ENCODE peak calls at places on chromosome 10, in five cellular contexts. B, W, R, Q and G are unnamed samples.

GRCh38 chr10:45446858-45447257 is 72.8 kb downstream of the ALOX5 start:
- DNase-seq in B (no peak), W (no peak), R (no peak), Q (no peak), G (no peak)

GRCh38 chr10:56178210-56178609 is 182.8 kb downstream of the ZWINT start:
- DNase-seq in B (peak; percentile 19), W (no peak), R (peak; percentile 30), Q (no peak), G (no peak)

GRCh38 chr10:106078796-106079576 is 1085.5 kb downstream of the SORCS1 start:
- DNase-seq in B (peak; percentile 18), W (no peak), R (no peak), Q (no peak), G (no peak)

GRCh38 chr10:4136121-4136520 is 351.1 kb upstream of the KLF6 start:
- DNase-seq in B (no peak), W (no peak), R (no peak), Q (no peak), G (no peak)

GRCh38 chr10:64682043-64682442 is 1160.8 kb downstream of the REEP3 start:
- DNase-seq in B (no peak), W (no peak), R (no peak), Q (no peak), G (no peak)

GRCh38 chr10:116752969-116753665 is 10.8 kb upstream of the HSPA12A start:
- DNase-seq in B (no peak), W (no peak), R (no peak), Q (no peak), G (no peak)

GRCh38 chr10:123651421-123652047 is 14.6 kb upstream of the GPR26 start:
- DNase-seq in B (no peak), W (no peak), R (no peak), Q (no peak), G (no peak)

GRCh38 chr10:93629636-93630291 is 17.4 kb downstream of the PDE6C start:
- DNase-seq in B (no peak), W (no peak), R (no peak), Q (no peak), G (no peak)

GRCh38 chr10:124093076-124093773 is at the start of gene CHST15:
- DNase-seq in B (peak; percentile 85), W (peak; percentile 50), R (peak; percentile 75), Q (no peak), G (peak; percentile 55)

GRCh38 chr10:124009616-124010015 is 83.8 kb downstream of the CHST15 start:
- DNase-seq in B (no peak), W (no peak), R (no peak), Q (no peak), G (peak; percentile 45)

GRCh38 chr10:99339077-99339476 is 9.9 kb downstream of the CNNM1 start:
- DNase-seq in B (no peak), W (peak; percentile 39), R (no peak), Q (no peak), G (no peak)

GRCh38 chr10:19347592-19347991 is 299.0 kb downstream of the MALRD1 start:
- DNase-seq in B (peak; percentile 65), W (no peak), R (no peak), Q (no peak), G (no peak)

GRCh38 chr10:23196915-23197314 is 4.8 kb downstream of the PTF1A start:
- DNase-seq in B (no peak), W (no peak), R (no peak), Q (no peak), G (no peak)

GRCh38 chr10:99394256-99394655 is 36.2 kb downstream of the GOT1 start:
- DNase-seq in B (no peak), W (peak; percentile 32), R (no peak), Q (no peak), G (no peak)

GRCh38 chr10:31290386-31290785 is 28.6 kb upstream of the ZEB1 start:
- DNase-seq in B (no peak), W (no peak), R (no peak), Q (no peak), G (no peak)

GRCh38 chr10:70797840-70798239 is 12.7 kb upstream of the TBATA start:
- DNase-seq in B (no peak), W (no peak), R (no peak), Q (no peak), G (no peak)

DNA sequence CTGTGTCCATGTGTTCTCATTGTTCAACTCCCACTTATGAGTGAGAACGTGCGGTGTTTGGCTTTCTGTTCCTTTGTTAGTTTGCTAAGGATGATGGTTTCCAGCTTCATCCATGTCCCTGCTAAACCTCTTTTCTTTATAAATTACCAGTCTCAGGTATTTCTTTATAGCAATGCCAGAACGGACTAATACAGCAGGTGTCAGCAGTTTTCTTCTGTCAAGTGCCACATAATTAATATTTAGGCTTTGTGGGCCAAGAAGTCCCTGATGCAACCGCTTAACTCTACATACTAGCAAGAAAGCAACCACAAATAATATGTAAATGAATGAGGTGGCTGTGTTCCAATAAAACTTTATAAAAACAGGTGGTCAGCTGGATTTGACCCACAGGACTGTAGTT is 26.3 kb upstream of the C1QL3 start:
- DNase-seq in B (no peak), W (no peak), R (no peak), Q (no peak), G (no peak)
- H3K4me3 ChIP-seq in B (no peak overlapping the region), W (no peak overlapping the region), R (no peak overlapping the region), Q (no peak overlapping the region), G (no peak overlapping the region)

DNA sequence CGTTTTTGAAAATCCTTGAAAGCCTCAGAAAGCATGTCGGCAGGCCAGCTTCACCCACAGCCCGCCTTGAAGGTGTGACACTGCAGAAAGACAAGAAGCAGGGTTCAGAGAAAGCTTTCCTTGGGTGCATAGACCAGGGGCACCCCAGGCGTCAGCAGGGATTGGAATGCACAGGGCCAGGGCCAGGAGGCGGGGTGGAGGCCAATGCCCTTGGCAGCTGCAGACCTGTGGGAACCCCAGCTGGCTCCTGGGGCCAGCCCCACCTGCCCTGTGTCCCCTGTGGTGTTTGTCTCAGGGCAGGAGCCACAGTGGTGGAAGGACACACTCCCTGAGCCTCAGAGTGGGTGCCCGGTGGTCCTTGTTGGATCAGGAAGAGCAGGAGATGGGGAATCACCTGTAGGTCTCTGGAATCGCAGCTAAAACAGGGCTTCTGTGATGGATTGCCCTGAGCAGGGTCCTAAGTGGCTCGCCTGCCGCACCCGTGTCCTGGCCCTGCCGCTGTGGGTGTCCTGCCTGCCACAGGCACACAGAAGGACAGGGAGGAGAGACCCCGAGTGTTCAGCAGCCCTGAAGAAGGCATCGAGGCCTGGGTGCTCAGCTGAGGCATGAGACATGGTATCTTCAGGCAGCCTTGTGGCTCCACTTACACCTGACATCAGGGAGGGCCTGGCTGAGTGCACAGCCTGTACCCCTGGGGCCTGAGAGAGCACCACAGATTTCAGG is 32.5 kb downstream of the ANXA8 start:
- DNase-seq in B (no peak), W (no peak), R (peak; percentile 47), Q (no peak), G (no peak)
- H3K4me1 ChIP-seq in B (no peaks in the 10 kb centered on the region), W (no peaks in the 10 kb centered on the region), R (no peaks in the 10 kb centered on the region), Q (peaks cover 19% of the 10 kb centered on the region), G (no peaks in the 10 kb centered on the region)

DNA sequence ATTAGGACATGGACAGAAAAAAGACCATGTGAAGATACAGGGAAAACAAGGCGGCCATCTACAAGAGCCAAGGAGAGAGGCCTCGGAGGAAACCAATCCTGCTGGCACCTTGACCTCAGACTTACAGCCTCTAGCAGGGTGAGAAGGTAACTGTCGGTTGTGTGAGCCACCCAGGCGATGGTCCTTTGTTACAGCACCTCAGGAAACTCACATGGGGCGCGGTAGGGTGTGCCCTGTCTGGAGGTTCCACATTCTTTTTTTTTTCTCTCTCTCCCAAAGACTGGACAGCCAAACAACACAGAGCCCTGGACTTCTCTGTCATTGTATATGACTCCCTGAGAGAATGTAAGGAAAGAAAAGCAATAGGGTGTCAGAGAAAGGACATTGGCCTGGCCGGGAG is 163.2 kb downstream of the KCNMA1 start:
- DNase-seq in B (no peak), W (no peak), R (no peak), Q (no peak), G (no peak)
- H3K4me3 ChIP-seq in B (no peak overlapping the region), W (no peak overlapping the region), R (no peak overlapping the region), Q (no peak overlapping the region), G (no peak overlapping the region)

GRCh38 chr10:29634105-29634504 is 666 bp downstream of the SVIL start:
- DNase-seq in B (no peak), W (no peak), R (no peak), Q (no peak), G (no peak)
- H3K4me1 ChIP-seq in B (peaks cover 34% of the 10 kb centered on the region), W (peaks cover 17% of the 10 kb centered on the region), R (peaks cover 12% of the 10 kb centered on the region), Q (peaks cover 43% of the 10 kb centered on the region), G (no peaks in the 10 kb centered on the region)

DNA sequence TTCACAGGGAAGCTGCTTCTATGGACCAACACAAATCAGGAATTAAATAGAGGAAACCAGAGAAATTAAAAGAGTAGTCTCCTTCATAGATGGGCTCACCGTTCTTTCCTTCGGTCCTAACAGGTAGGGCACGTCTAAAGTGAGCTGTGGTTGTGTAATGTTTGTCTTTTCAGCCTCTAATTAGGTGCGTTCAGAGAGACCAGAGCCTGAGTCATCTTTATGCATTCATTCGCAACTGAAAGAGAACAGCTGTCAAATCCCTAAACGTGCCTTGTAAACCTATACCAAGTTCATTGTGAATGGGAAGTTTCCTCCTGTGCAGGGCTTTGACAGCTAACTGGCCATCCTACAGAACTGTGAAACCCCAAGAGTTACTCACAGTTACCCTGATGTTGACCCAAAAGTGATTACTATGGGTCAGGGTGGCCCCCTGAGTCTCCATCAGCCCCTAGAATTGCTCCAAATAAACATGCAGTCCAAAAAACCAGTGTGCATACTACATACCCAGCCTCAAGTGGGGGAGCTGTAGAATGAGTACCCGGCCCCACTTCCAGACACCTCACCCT is 18.1 kb upstream of the C10orf53 start:
- DNase-seq in B (no peak), W (no peak), R (no peak), Q (no peak), G (no peak)
- H3K4me3 ChIP-seq in B (no peak overlapping the region), W (no peak overlapping the region), R (no peak overlapping the region), Q (no peak overlapping the region), G (no peak overlapping the region)

DNA sequence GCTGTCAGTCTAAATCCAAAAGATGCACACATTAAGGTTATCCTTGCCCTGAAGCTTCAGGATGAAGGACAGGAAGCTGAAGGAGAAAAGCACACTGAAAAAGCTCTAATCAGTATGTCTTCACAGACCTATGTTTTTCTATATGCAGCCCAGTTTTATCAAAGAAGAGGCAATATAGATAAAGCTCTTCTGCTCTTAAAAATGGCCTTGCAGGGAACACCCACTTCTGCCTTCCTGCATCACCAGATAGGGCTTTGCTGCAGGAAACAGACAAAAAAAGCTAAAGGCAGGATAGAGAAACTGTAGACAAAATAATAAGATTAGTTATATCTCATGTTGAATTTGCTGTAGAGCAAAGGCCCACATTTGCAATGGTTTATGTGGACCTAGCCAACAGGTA is 14.9 kb upstream of the IFIT1B start:
- DNase-seq in B (no peak), W (no peak), R (no peak), Q (no peak), G (no peak)
- H3K4me1 ChIP-seq in B (no peaks in the 10 kb centered on the region), W (peaks cover 3% of the 10 kb centered on the region), R (peaks cover 6% of the 10 kb centered on the region), Q (no peaks in the 10 kb centered on the region), G (peaks cover 6% of the 10 kb centered on the region)

GRCh38 chr10:122494173-122494820 is 32.9 kb downstream of the HTRA1 start:
- DNase-seq in B (no peak), W (no peak), R (no peak), Q (no peak), G (peak; percentile 43)
- H3K4me3 ChIP-seq in B (no peak overlapping the region), W (no peak overlapping the region), R (no peak overlapping the region), Q (no peak overlapping the region), G (no peak overlapping the region)

DNA sequence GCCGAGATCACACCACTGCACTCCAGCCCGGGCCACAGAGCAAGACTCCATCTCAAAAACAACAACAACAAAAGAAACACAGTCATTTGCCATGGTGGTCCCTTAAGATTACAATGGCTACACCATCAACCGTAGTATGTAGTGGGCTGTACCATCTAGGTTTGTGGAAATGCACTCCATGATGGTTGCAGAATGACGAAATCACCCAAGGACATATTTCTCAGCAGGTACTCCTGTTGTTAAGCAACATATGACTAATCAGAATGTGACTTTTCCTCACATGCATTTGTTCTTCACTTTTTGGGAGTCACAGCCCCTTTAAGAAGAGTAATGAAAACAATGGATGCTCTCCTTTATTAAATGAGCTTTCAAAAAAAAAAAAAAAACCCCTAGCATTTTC is 11.0 kb downstream of the SVIL start:
- DNase-seq in B (no peak), W (no peak), R (no peak), Q (no peak), G (no peak)
- H3K4me1 ChIP-seq in B (peaks cover 13% of the 10 kb centered on the region), W (no peaks in the 10 kb centered on the region), R (peaks cover 25% of the 10 kb centered on the region), Q (peaks cover 17% of the 10 kb centered on the region), G (no peaks in the 10 kb centered on the region)